ENCODE peak calls at places on chromosomes 11 and 22, in six cellular contexts. A, Y, J, W, F and D are unnamed samples.

GRCh38 chr11:19089421-19089820 is 27.5 kb upstream of the ZDHHC13 start:
- DNase-seq in J (no peak), F (no peak), W (no peak), Y (no peak), A (no peak), D (no peak)

GRCh38 chr11:56521955-56522354 is 21.1 kb downstream of the OR5M11 start:
- DNase-seq in J (no peak), A (no peak), F (no peak), W (no peak), Y (no peak), D (no peak)

GRCh38 chr11:27040302-27041115 is at the start of gene BBOX1:
- DNase-seq in A (no peak), F (no peak), Y (no peak), J (no peak), W (no peak), D (no peak)

GRCh38 chr11:59545179-59546020 is 34.1 kb downstream of the OR4D9 start:
- DNase-seq in F (no peak), J (no peak), W (no peak), A (no peak), Y (no peak), D (no peak)

GRCh38 chr11:16897460-16898061 is 116.7 kb downstream of the PLEKHA7 start:
- DNase-seq in J (no peak), A (no peak), Y (no peak), W (no peak), F (no peak), D (no peak)

GRCh38 chr22:32761251-32761903 is 40.1 kb upstream of the TIMP3 start:
- DNase-seq in A (no peak), J (no peak), W (no peak), Y (no peak), F (no peak), D (no peak)

GRCh38 chr11:60923800-60924109 is 505 bp upstream of the TMEM132A start:
- DNase-seq in A (no peak), F (no peak), W (no peak), Y (no peak), J (no peak), D (no peak)

GRCh38 chr22:27534720-27535125 is 266.8 kb downstream of the MN1 start:
- DNase-seq in J (no peak), Y (no peak), A (no peak), F (no peak), W (peak; percentile 82), D (no peak)

GRCh38 chr11:17894929-17895658 is 117.8 kb downstream of the SERGEF start:
- DNase-seq in W (no peak), J (no peak), A (no peak), Y (no peak), F (no peak), D (no peak)

GRCh38 chr11:94131363-94132115 is 2.9 kb downstream of the PANX1 start:
- DNase-seq in J (no peak), Y (no peak), W (no peak), F (no peak), A (no peak), D (no peak)

GRCh38 chr11:64963072-64963631 is 8.8 kb downstream of the MAJIN start:
- DNase-seq in J (no peak), W (no peak), A (no peak), Y (no peak), F (no peak), D (no peak)

GRCh38 chr11:75264971-75265370 is 24.4 kb downstream of the TPBGL start:
- DNase-seq in J (no peak), W (no peak), A (no peak), F (no peak), Y (no peak), D (no peak)

GRCh38 chr11:127003260-127003981 is 2.9 kb upstream of the KIRREL3 start:
- DNase-seq in J (no peak), W (peak; percentile 81), A (no peak), F (peak; percentile 63), Y (no peak), D (no peak)